ENCODE peak calls at places on chromosome 20, in six cellular contexts. One of them, this sample, is unnamed.

GRCh38 chr20:10531848-10532247 is 96.7 kb downstream of the SLX4IP start:
- DNase-seq in right lobe of liver: no peak
- DNase-seq in stomach: no peak
- DNase-seq in A549: no peak
- DNase-seq in tibial nerve: no peak
- DNase-seq in body of pancreas: no peak
- DNase-seq in this sample: no peak

GRCh38 chr20:60050193-60050960 is 92.2 kb downstream of the CDH26 start:
- DNase-seq in right lobe of liver: peak; percentile 35
- DNase-seq in stomach: peak; percentile 59
- DNase-seq in A549: peak; percentile 19
- DNase-seq in tibial nerve: no peak
- DNase-seq in body of pancreas: peak; percentile 46
- DNase-seq in this sample: no peak

GRCh38 chr20:43477193-43477592 is 19.5 kb downstream of the SRSF6 start:
- DNase-seq in right lobe of liver: no peak
- DNase-seq in stomach: no peak
- DNase-seq in A549: no peak
- DNase-seq in tibial nerve: no peak
- DNase-seq in body of pancreas: no peak
- DNase-seq in this sample: no peak

GRCh38 chr20:1876217-1876921 is 18.8 kb upstream of the SIRPA start:
- DNase-seq in right lobe of liver: no peak
- DNase-seq in stomach: no peak
- DNase-seq in A549: peak; percentile 31
- DNase-seq in tibial nerve: no peak
- DNase-seq in body of pancreas: no peak
- DNase-seq in this sample: no peak

GRCh38 chr20:54167909-54168872 is 5.6 kb downstream of the CYP24A1 start:
- DNase-seq in right lobe of liver: no peak
- DNase-seq in stomach: no peak
- DNase-seq in A549: peak; percentile 92
- DNase-seq in tibial nerve: no peak
- DNase-seq in body of pancreas: no peak
- DNase-seq in this sample: no peak

GRCh38 chr20:12660918-12661317 is 347.9 kb upstream of the SPTLC3 start:
- DNase-seq in right lobe of liver: no peak
- DNase-seq in stomach: no peak
- DNase-seq in A549: no peak
- DNase-seq in tibial nerve: no peak
- DNase-seq in body of pancreas: peak; percentile 45
- DNase-seq in this sample: no peak

GRCh38 chr20:32411955-32412706 is 54.0 kb downstream of the ASXL1 start:
- DNase-seq in right lobe of liver: no peak
- DNase-seq in stomach: no peak
- DNase-seq in A549: no peak
- DNase-seq in tibial nerve: no peak
- DNase-seq in body of pancreas: no peak
- DNase-seq in this sample: no peak

GRCh38 chr20:22207280-22207679 is 377.1 kb downstream of the FOXA2 start:
- DNase-seq in right lobe of liver: no peak
- DNase-seq in stomach: no peak
- DNase-seq in A549: peak; percentile 10
- DNase-seq in tibial nerve: no peak
- DNase-seq in body of pancreas: no peak
- DNase-seq in this sample: no peak

GRCh38 chr20:41140226-41141133 is 3.1 kb downstream of the PLCG1 start:
- DNase-seq in right lobe of liver: no peak
- DNase-seq in stomach: no peak
- DNase-seq in A549: no peak
- DNase-seq in tibial nerve: no peak
- DNase-seq in body of pancreas: no peak
- DNase-seq in this sample: no peak

GRCh38 chr20:59873409-59873808 is 60.0 kb downstream of the SYCP2 start:
- DNase-seq in right lobe of liver: no peak
- DNase-seq in stomach: no peak
- DNase-seq in A549: no peak
- DNase-seq in tibial nerve: no peak
- DNase-seq in body of pancreas: no peak
- DNase-seq in this sample: no peak

GRCh38 chr20:32761831-32762753 is at the start of gene DNMT3B:
- DNase-seq in right lobe of liver: peak; percentile 84
- DNase-seq in stomach: peak; percentile 80
- DNase-seq in A549: peak; percentile 84
- DNase-seq in tibial nerve: peak; percentile 50
- DNase-seq in body of pancreas: peak; percentile 83
- DNase-seq in this sample: peak; percentile 80

GRCh38 chr20:19783966-19784401 is 25.9 kb downstream of the RIN2 start:
- DNase-seq in right lobe of liver: peak; percentile 42
- DNase-seq in stomach: peak; percentile 36
- DNase-seq in A549: peak; percentile 76
- DNase-seq in tibial nerve: no peak
- DNase-seq in body of pancreas: no peak
- DNase-seq in this sample: no peak

GRCh38 chr20:49885558-49886332 is 29.6 kb downstream of the SPATA2 start:
- DNase-seq in right lobe of liver: no peak
- DNase-seq in stomach: no peak
- DNase-seq in A549: no peak
- DNase-seq in tibial nerve: no peak
- DNase-seq in body of pancreas: no peak
- DNase-seq in this sample: no peak

GRCh38 chr20:8853805-8854338 is 215.0 kb upstream of the PLCB4 start:
- DNase-seq in right lobe of liver: no peak
- DNase-seq in stomach: no peak
- DNase-seq in A549: peak; percentile 80
- DNase-seq in tibial nerve: no peak
- DNase-seq in body of pancreas: peak; percentile 54
- DNase-seq in this sample: peak; percentile 23

GRCh38 chr20:62595491-62595890 is 46.8 kb upstream of the SLCO4A1 start:
- DNase-seq in right lobe of liver: peak; percentile 54
- DNase-seq in stomach: peak; percentile 67
- DNase-seq in A549: peak; percentile 66
- DNase-seq in tibial nerve: no peak
- DNase-seq in body of pancreas: peak; percentile 67
- DNase-seq in this sample: peak; percentile 79

GRCh38 chr20:32541917-32542615 is 43.1 kb downstream of the NOL4L start:
- DNase-seq in right lobe of liver: no peak
- DNase-seq in stomach: no peak
- DNase-seq in A549: no peak
- DNase-seq in tibial nerve: no peak
- DNase-seq in body of pancreas: no peak
- DNase-seq in this sample: no peak

GRCh38 chr20:52201395-52201794 is 9.8 kb upstream of the ZFP64 start:
- DNase-seq in right lobe of liver: no peak
- DNase-seq in stomach: no peak
- DNase-seq in A549: no peak
- DNase-seq in tibial nerve: no peak
- DNase-seq in body of pancreas: no peak
- DNase-seq in this sample: no peak

GRCh38 chr20:38324159-38324558 is 20.2 kb downstream of the BPI start:
- DNase-seq in right lobe of liver: no peak
- DNase-seq in stomach: no peak
- DNase-seq in A549: no peak
- DNase-seq in tibial nerve: no peak
- DNase-seq in body of pancreas: no peak
- DNase-seq in this sample: no peak

GRCh38 chr20:38725959-38726848 is 1.9 kb downstream of the SLC32A1 start:
- DNase-seq in right lobe of liver: peak; percentile 43
- DNase-seq in stomach: peak; percentile 33
- DNase-seq in A549: peak; percentile 54
- DNase-seq in tibial nerve: no peak
- DNase-seq in body of pancreas: peak; percentile 44
- DNase-seq in this sample: no peak

GRCh38 chr20:32477594-32478512 is 107.3 kb downstream of the NOL4L start:
- DNase-seq in right lobe of liver: no peak
- DNase-seq in stomach: peak; percentile 75
- DNase-seq in A549: no peak
- DNase-seq in tibial nerve: no peak
- DNase-seq in body of pancreas: peak; percentile 82
- DNase-seq in this sample: no peak

GRCh38 chr20:49811825-49812462 is 684 bp upstream of the SLC9A8 start:
- DNase-seq in right lobe of liver: no peak
- DNase-seq in stomach: no peak
- DNase-seq in A549: no peak
- DNase-seq in tibial nerve: no peak
- DNase-seq in body of pancreas: no peak
- DNase-seq in this sample: peak; percentile 50

GRCh38 chr20:33130553-33130952 is 37.4 kb upstream of the BPIFA2 start:
- DNase-seq in right lobe of liver: no peak
- DNase-seq in stomach: peak; percentile 66
- DNase-seq in A549: no peak
- DNase-seq in tibial nerve: no peak
- DNase-seq in body of pancreas: no peak
- DNase-seq in this sample: no peak

GRCh38 chr20:16590234-16590633 is 17.0 kb upstream of the KIF16B start:
- DNase-seq in right lobe of liver: no peak
- DNase-seq in stomach: no peak
- DNase-seq in A549: no peak
- DNase-seq in tibial nerve: no peak
- DNase-seq in body of pancreas: no peak
- DNase-seq in this sample: no peak

GRCh38 chr20:36402708-36403107 is 96.6 kb downstream of the DLGAP4 start:
- DNase-seq in right lobe of liver: no peak
- DNase-seq in stomach: no peak
- DNase-seq in A549: no peak
- DNase-seq in tibial nerve: no peak
- DNase-seq in body of pancreas: no peak
- DNase-seq in this sample: no peak

GRCh38 chr20:48584391-48585249 is 243.2 kb downstream of the PREX1 start:
- DNase-seq in right lobe of liver: no peak
- DNase-seq in stomach: peak; percentile 55
- DNase-seq in A549: no peak
- DNase-seq in tibial nerve: no peak
- DNase-seq in body of pancreas: no peak
- DNase-seq in this sample: no peak
- TF ChIP-seq POLR2A in right lobe of liver: no peak
- TF ChIP-seq POLR2A in stomach: no peak
- TF ChIP-seq POLR2A in A549: no peak
- TF ChIP-seq POLR2A in tibial nerve: no peak
- TF ChIP-seq POLR2A in body of pancreas: no peak
- TF ChIP-seq POLR2A in this sample: no peak

DNA sequence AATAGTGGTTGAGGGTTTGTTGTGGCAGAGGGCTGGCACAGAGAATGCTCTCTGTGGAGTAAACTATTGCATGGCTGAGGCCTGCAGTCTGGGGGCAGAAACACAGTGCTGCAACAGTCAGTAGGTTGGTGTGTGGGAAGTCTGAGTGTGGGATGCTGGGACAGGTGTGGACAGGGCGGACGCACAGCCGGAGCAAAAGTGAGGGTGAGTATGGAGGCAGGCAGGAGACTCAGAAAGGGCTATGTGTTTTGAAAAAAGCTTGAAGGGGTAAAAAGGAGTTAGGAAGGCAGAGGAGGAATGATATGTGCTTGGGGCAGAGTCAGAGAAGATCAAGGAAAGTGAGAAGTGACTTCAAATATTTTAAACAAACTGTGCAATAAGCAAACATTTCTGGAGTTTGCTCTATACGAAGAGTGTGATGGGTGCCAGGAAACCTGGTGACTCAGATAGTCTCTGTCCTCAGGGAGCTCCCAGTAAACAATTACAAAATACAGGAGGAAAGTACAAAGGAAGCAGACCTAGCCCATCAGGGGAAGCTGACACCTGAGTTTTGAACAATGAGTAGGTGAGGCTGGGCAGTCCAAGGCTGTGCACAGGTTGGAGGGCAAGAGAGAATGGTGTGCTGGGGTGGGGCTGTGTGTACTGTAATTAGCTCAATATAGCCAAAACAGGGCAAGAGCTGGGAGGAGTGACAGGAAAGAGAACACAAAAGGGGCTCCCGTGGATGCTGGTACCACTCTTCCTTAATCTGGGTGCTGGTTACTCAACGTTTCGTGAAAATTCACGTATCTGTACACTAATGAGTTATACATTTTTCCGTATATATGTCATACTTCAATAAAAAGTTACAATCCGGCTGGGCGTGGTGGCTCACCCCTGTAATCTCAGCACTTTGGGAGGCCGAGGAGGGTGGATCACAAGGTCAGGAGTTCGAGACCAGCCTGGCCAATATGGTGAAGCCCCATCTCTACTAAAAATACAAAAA is 55.2 kb downstream of the PIGU start:
- DNase-seq in right lobe of liver: peak; percentile 28
- DNase-seq in stomach: no peak
- DNase-seq in A549: peak; percentile 80
- DNase-seq in tibial nerve: no peak
- DNase-seq in body of pancreas: no peak
- DNase-seq in this sample: no peak
- TF ChIP-seq POLR2A in right lobe of liver: no peak
- TF ChIP-seq POLR2A in stomach: no peak
- TF ChIP-seq POLR2A in A549: no peak
- TF ChIP-seq POLR2A in tibial nerve: no peak
- TF ChIP-seq POLR2A in body of pancreas: no peak
- TF ChIP-seq POLR2A in this sample: no peak

DNA sequence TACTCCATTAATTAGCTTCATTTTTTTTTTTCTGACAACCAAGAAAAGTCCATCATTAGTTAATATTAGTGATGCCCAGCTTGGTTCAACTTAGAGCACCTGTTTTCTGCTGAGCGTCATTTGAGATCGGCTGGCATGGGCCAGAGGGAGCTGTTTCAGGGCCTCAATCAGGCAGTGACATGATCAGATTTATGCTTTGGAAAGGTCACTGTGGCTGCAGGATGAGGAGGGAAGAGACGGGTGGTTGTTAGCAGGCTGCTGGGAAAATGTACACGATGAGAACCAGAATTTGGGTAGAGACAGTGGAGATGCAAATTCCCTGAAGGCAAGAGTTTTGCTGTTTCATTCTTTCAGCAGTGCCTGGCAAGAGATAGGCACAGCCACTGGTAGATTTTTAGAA is 4.4 kb upstream of the STX16 start:
- DNase-seq in right lobe of liver: no peak
- DNase-seq in stomach: no peak
- DNase-seq in A549: no peak
- DNase-seq in tibial nerve: no peak
- DNase-seq in body of pancreas: no peak
- DNase-seq in this sample: no peak
- TF ChIP-seq POLR2A in right lobe of liver: no peak
- TF ChIP-seq POLR2A in stomach: no peak
- TF ChIP-seq POLR2A in A549: no peak
- TF ChIP-seq POLR2A in tibial nerve: no peak
- TF ChIP-seq POLR2A in body of pancreas: no peak
- TF ChIP-seq POLR2A in this sample: no peak

GRCh38 chr20:7214081-7214740 is 446.7 kb downstream of the BMP2 start:
- DNase-seq in right lobe of liver: no peak
- DNase-seq in stomach: no peak
- DNase-seq in A549: no peak
- DNase-seq in tibial nerve: no peak
- DNase-seq in body of pancreas: no peak
- DNase-seq in this sample: no peak

GRCh38 chr20:7220755-7221154 is 453.3 kb downstream of the BMP2 start:
- DNase-seq in right lobe of liver: no peak
- DNase-seq in stomach: no peak
- DNase-seq in A549: no peak
- DNase-seq in tibial nerve: no peak
- DNase-seq in body of pancreas: no peak
- DNase-seq in this sample: no peak

DNA sequence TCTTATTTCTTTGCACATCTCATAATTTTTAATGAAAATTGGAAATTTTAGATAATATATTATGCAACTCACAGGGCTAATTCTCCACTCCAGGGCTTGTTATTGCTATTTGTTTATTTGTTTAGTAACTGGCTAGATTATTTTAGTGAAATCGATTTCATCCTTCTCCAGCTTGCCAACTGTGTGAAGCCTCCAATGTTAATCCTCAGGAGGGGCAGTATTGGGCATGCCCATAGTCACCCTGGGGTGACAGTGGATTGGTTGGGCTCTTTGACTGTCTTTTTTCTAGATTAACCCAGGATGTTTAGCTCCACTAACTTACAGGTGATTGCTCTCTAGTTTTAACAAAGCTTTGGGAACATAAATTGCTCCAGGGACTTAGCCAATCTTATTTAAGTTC is 450.1 kb downstream of the BMP2 start:
- DNase-seq in right lobe of liver: no peak
- DNase-seq in stomach: no peak
- DNase-seq in A549: no peak
- DNase-seq in tibial nerve: no peak
- DNase-seq in body of pancreas: no peak
- DNase-seq in this sample: no peak
- TF ChIP-seq POLR2A in right lobe of liver: no peak
- TF ChIP-seq POLR2A in stomach: no peak
- TF ChIP-seq POLR2A in A549: no peak
- TF ChIP-seq POLR2A in tibial nerve: no peak
- TF ChIP-seq POLR2A in body of pancreas: no peak
- TF ChIP-seq POLR2A in this sample: no peak

This sample was measured in H54.